ENCODE peak calls at places on chromosomes 3 and 15, in five cellular contexts. R is hypothalamus, X is T-helper 2 cell, W is MM.1S, Y is cardiac muscle cell. D is an unnamed sample.

GRCh38 chr3:10173926-10174435 is 9.3 kb downstream of the IRAK2 start:
- DNase-seq in R (no peak), X (no peak), W (no peak), Y (no peak), D (no peak)

GRCh38 chr3:194247350-194247740 is 103.8 kb downstream of the CPN2 start:
- DNase-seq in R (no peak), X (no peak), W (no peak), Y (no peak), D (no peak)

GRCh38 chr3:32313723-32314473 is 75.4 kb downstream of the CMTM8 start:
- DNase-seq in R (no peak), X (peak), W (no peak), Y (no peak), D (no peak)

GRCh38 chr3:114389156-114389555 is 95.3 kb downstream of the TIGIT start:
- DNase-seq in R (no peak), X (peak), W (no peak), Y (no peak), D (no peak)

GRCh38 chr3:4751057-4752051 is 227.9 kb upstream of the BHLHE40 start:
- DNase-seq in R (no peak), X (peak), W (no peak), Y (no peak), D (no peak)

GRCh38 chr15:88484781-88485246 is 17.3 kb downstream of the MRPS11 start:
- DNase-seq in R (no peak), X (no peak), W (no peak), Y (no peak), D (no peak)

GRCh38 chr15:74519311-74519710 is 21.7 kb upstream of the ARID3B start:
- DNase-seq in R (no peak), X (no peak), W (no peak), Y (no peak), D (no peak)

GRCh38 chr15:55230051-55230670 is 33.4 kb upstream of the RSL24D1 start:
- DNase-seq in R (no peak), X (no peak), W (no peak), Y (no peak), D (no peak)

GRCh38 chr3:196712514-196713413 is 587 bp downstream of the PIGX start:
- DNase-seq in R (peak), X (peak), W (no peak), Y (no peak), D (peak)

GRCh38 chr3:42183991-42184621 is 81.9 kb downstream of the CCK start:
- DNase-seq in R (no peak), X (no peak), W (no peak), Y (no peak), D (no peak)

GRCh38 chr3:114299421-114299820 is 5.6 kb downstream of the TIGIT start:
- DNase-seq in R (no peak), X (peak), W (no peak), Y (peak), D (no peak)

GRCh38 chr3:26460975-26461374 is 161.6 kb upstream of the LRRC3B start:
- DNase-seq in R (no peak), X (no peak), W (no peak), Y (no peak), D (no peak)

GRCh38 chr3:183490653-183491052 is 62.2 kb upstream of the MCF2L2 start:
- DNase-seq in R (no peak), X (no peak), W (peak), Y (peak), D (no peak)

GRCh38 chr15:100687532-100688215 is 85.3 kb downstream of the ASB7 start:
- DNase-seq in R (no peak), X (no peak), W (no peak), Y (no peak), D (no peak)

GRCh38 chr15:74988007-74988800 is 7.2 kb upstream of the SCAMP5 start:
- DNase-seq in R (no peak), X (peak), W (peak), Y (peak), D (no peak)